ENCODE peak calls at places on chromosomes 1 and 21, in six cellular contexts. E is ovary; R is heart right ventricle; B is GM12892; P is EL; D is stimulated activated CD4-positive, alpha-beta T cell treated with anti-CD3 and anti-CD28 coated beads, Interleukin-1b, Interleukin-23, amount 100 ng/mL, for 4 hours. Y is an unnamed sample.
A peak's percentile ranks its signal among the peaks of the same experiment; 100 is the strongest.

GRCh38 chr21:25338415-25338814 is 268.9 kb downstream of the MRPL39 start:
- DNase-seq in D (no peak), R (no peak), B (no peak), E (no peak), P (no peak), Y (no peak)

GRCh38 chr1:87826639-87827345 is 498.1 kb downstream of the LMO4 start:
- DNase-seq in B (peak; percentile 11), P (peak; percentile 62), E (peak; percentile 42), R (peak; percentile 73), D (no peak), Y (peak; percentile 10)

GRCh38 chr1:19330449-19331135 is 18.5 kb downstream of the SLC66A1 start:
- DNase-seq in D (no peak), E (no peak), P (no peak), B (no peak), R (no peak), Y (no peak)

GRCh38 chr1:155910621-155911121 is 478 bp downstream of the RIT1 start:
- DNase-seq in D (no peak), P (peak; percentile 52), R (peak; percentile 25), E (no peak), B (no peak), Y (peak; percentile 37)

GRCh38 chr1:229578168-229579100 is 19.9 kb upstream of the ABCB10 start:
- DNase-seq in D (no peak), B (no peak), E (no peak), R (no peak), P (no peak), Y (no peak)

GRCh38 chr1:36516372-36517018 is 33.8 kb upstream of the CSF3R start:
- DNase-seq in E (no peak), D (peak; percentile 29), R (no peak), B (peak; percentile 74), P (peak; percentile 58), Y (peak; percentile 21)

GRCh38 chr1:152167835-152168534 is 9.0 kb upstream of the RPTN start:
- DNase-seq in R (no peak), P (peak; percentile 95), D (no peak), B (no peak), E (no peak), Y (peak; percentile 97)

GRCh38 chr1:103069201-103069600 is 39.1 kb downstream of the COL11A1 start:
- DNase-seq in R (no peak), P (no peak), D (no peak), E (no peak), B (no peak), Y (no peak)

GRCh38 chr1:53585116-53585515 is 125.9 kb downstream of the DMRTB1 start:
- DNase-seq in E (no peak), D (no peak), P (no peak), B (no peak), R (no peak), Y (peak; percentile 20)

GRCh38 chr1:231199868-231200267 is 38.0 kb downstream of the TRIM67 start:
- DNase-seq in E (no peak), P (no peak), R (no peak), D (no peak), B (no peak), Y (no peak)

GRCh38 chr21:15788847-15789548 is 59.2 kb downstream of the USP25 start:
- DNase-seq in B (no peak), P (peak; percentile 77), R (no peak), D (no peak), E (no peak), Y (peak; percentile 59)

GRCh38 chr1:110464340-110464739 is 13.4 kb downstream of the PROK1 start:
- DNase-seq in D (no peak), P (peak; percentile 28), E (no peak), B (no peak), R (no peak), Y (peak; percentile 76)

GRCh38 chr1:178397678-178398077 is 99.1 kb downstream of the CLEC20A start:
- DNase-seq in P (peak; percentile 47), E (no peak), R (no peak), D (no peak), B (no peak), Y (no peak)

GRCh38 chr21:33801424-33802405 is 113.9 kb downstream of the ATP5PO start:
- DNase-seq in P (peak; percentile 90), E (no peak), D (no peak), B (no peak), R (no peak), Y (peak; percentile 51)